ENCODE peak calls at places on chromosomes 4 and X, in six cellular contexts. B is activated CD4-positive, alpha-beta T cell treated with anti-CD3 and anti-CD28 coated beads for 1 hour; K is SW480; X is stimulated activated CD4-positive, alpha-beta T cell treated with anti-CD3 and anti-CD28 coated beads, Interleukin-4, amount 100 ng/mL, for 24 hours; Q is NCI-H1417; Z is GM03348. P is an unnamed sample.
A peak's percentile ranks its signal among the peaks of the same experiment; 100 is the strongest.

GRCh38 chr4:15714616-15715015 is 11.8 kb downstream of the BST1 start:
- DNase-seq in B (no peak), K (no peak), X (no peak), Q (no peak), Z (peak; percentile 49), P (no peak)

GRCh38 chrX:87517571-87518141 is at the start of gene KLHL4:
- DNase-seq in B (no peak), K (peak; percentile 9), X (no peak), Q (peak; percentile 45), Z (no peak), P (no peak)

GRCh38 chrX:37060999-37061398 is 52.8 kb downstream of the FAM47C start:
- DNase-seq in B (no peak), K (peak; percentile 52), X (no peak), Q (peak; percentile 37), Z (peak; percentile 6), P (no peak)

GRCh38 chr4:74335341-74336019 is 27.2 kb downstream of the EPGN start:
- DNase-seq in B (no peak), K (no peak), X (no peak), Q (no peak), Z (no peak), P (no peak)

GRCh38 chrX:31435592-31435991 is 363.8 kb upstream of the FTHL17 start:
- DNase-seq in B (no peak), K (no peak), X (no peak), Q (no peak), Z (peak; percentile 21), P (no peak)

GRCh38 chr4:25859429-25860148 is 3.2 kb downstream of the SEL1L3 start:
- DNase-seq in B (no peak), K (no peak), X (peak; percentile 28), Q (no peak), Z (no peak), P (no peak)

GRCh38 chr4:83043801-83044407 is 8.9 kb downstream of the COPS4 start:
- DNase-seq in B (no peak), K (no peak), X (no peak), Q (no peak), Z (peak; percentile 64), P (no peak)

GRCh38 chr4:176883681-176884418 is 91.1 kb upstream of the VEGFC start:
- DNase-seq in B (no peak), K (no peak), X (no peak), Q (no peak), Z (peak; percentile 70), P (no peak)

GRCh38 chr4:145153904-145154298 is 26.5 kb downstream of the OTUD4 start:
- DNase-seq in B (no peak), K (no peak), X (no peak), Q (no peak), Z (no peak), P (no peak)

GRCh38 chrX:11437642-11438379 is 144.6 kb downstream of the AMELX start:
- DNase-seq in B (no peak), K (peak; percentile 56), X (no peak), Q (no peak), Z (no peak), P (no peak)

GRCh38 chr4:184983660-184984356 is 34.5 kb upstream of the HELT start:
- DNase-seq in B (peak; percentile 29), K (peak; percentile 79), X (peak; percentile 61), Q (peak; percentile 86), Z (peak; percentile 75), P (peak; percentile 44)

GRCh38 chr4:122539861-122540465 is 80.9 kb downstream of the IL21 start:
- DNase-seq in B (no peak), K (no peak), X (peak; percentile 32), Q (no peak), Z (no peak), P (no peak)

GRCh38 chr4:173145111-173145510 is 23.5 kb upstream of the GALNT7 start:
- DNase-seq in B (no peak), K (no peak), X (no peak), Q (no peak), Z (no peak), P (no peak)

GRCh38 chr4:150240011-150240410 is 161.8 kb downstream of the DCLK2 start:
- DNase-seq in B (no peak), K (no peak), X (no peak), Q (no peak), Z (no peak), P (no peak)

GRCh38 chrX:41014776-41015175 is 70.5 kb upstream of the USP9X start:
- DNase-seq in B (no peak), K (peak; percentile 52), X (peak; percentile 24), Q (no peak), Z (no peak), P (no peak)

GRCh38 chr4:22686156-22686555 is 6.6 kb upstream of the GBA3 start:
- DNase-seq in B (no peak), K (no peak), X (no peak), Q (peak; percentile 41), Z (no peak), P (no peak)

GRCh38 chrX:122565952-122566351 is 618.1 kb upstream of the GRIA3 start:
- DNase-seq in B (no peak), K (no peak), X (no peak), Q (no peak), Z (peak; percentile 69), P (no peak)

P was measured in NCI-H2029.